ENCODE peak calls at places on chromosomes 5 and 9, in six cellular contexts. Z, P, A, W, O and L are unnamed samples.

GRCh38 chr9:124124729-124125589 is 113.4 kb downstream of the LHX2 start:
- ATAC-seq in Z (peak), P (no peak), A (no peak), W (no peak), O (no peak), L (no peak)

GRCh38 chr9:135979472-135980166 is 18.4 kb upstream of the UBAC1 start:
- ATAC-seq in Z (peak), P (no peak), A (peak), W (no peak), O (no peak), L (no peak)

GRCh38 chr5:56698463-56699381 is 116.6 kb upstream of the MAP3K1 start:
- ATAC-seq in Z (no peak), P (peak), A (no peak), W (no peak), O (peak), L (no peak)

GRCh38 chr5:147869112-147869511 is 9.4 kb upstream of the SCGB3A2 start:
- ATAC-seq in Z (no peak), P (peak), A (no peak), W (no peak), O (no peak), L (no peak)

GRCh38 chr5:3778945-3779344 is 183.3 kb downstream of the IRX1 start:
- ATAC-seq in Z (no peak), P (no peak), A (no peak), W (no peak), O (no peak), L (no peak)

GRCh38 chr9:93143830-93144530 is 9.9 kb upstream of the NINJ1 start:
- ATAC-seq in Z (peak), P (peak), A (peak), W (peak), O (peak), L (peak)

GRCh38 chr5:115452083-115452482 is 92.5 kb downstream of the FEM1C start:
- ATAC-seq in Z (no peak), P (peak), A (no peak), W (no peak), O (no peak), L (no peak)

GRCh38 chr5:67455987-67456386 is 259.4 kb upstream of the CD180 start:
- ATAC-seq in Z (no peak), P (no peak), A (no peak), W (no peak), O (no peak), L (no peak)

GRCh38 chr5:33408816-33409215 is 31.9 kb upstream of the TARS1 start:
- ATAC-seq in Z (no peak), P (no peak), A (no peak), W (no peak), O (no peak), L (peak)

GRCh38 chr9:133117271-133118178 is 3.5 kb downstream of the RALGDS start:
- ATAC-seq in Z (no peak), P (no peak), A (no peak), W (no peak), O (no peak), L (no peak)

GRCh38 chr9:133502112-133502511 is 22.6 kb downstream of the MYMK start:
- ATAC-seq in Z (no peak), P (no peak), A (no peak), W (no peak), O (no peak), L (no peak)

GRCh38 chr5:1666812-1667588 is 132.6 kb downstream of the MRPL36 start:
- ATAC-seq in Z (peak), P (peak), A (peak), W (peak), O (peak), L (peak)

GRCh38 chr5:143121135-143121474 is 282.4 kb downstream of the NR3C1 start:
- ATAC-seq in Z (no peak), P (no peak), A (no peak), W (no peak), O (no peak), L (no peak)

GRCh38 chr9:127629468-127630081 is 17.5 kb downstream of the STXBP1 start:
- ATAC-seq in Z (peak), P (peak), A (peak), W (peak), O (no peak), L (peak)

GRCh38 chr9:109883623-109884022 is 103.6 kb downstream of the PALM2AKAP2 start:
- ATAC-seq in Z (no peak), P (no peak), A (no peak), W (no peak), O (no peak), L (no peak)

GRCh38 chr9:27499481-27499880 is 24.6 kb upstream of the IFNK start:
- ATAC-seq in Z (no peak), P (no peak), A (no peak), W (no peak), O (peak), L (no peak)

GRCh38 chr5:1516615-1517601 is 6.9 kb downstream of the LPCAT1 start:
- ATAC-seq in Z (no peak), P (no peak), A (no peak), W (no peak), O (no peak), L (peak)

GRCh38 chr9:107874591-107875374 is 385.2 kb upstream of the KLF4 start:
- ATAC-seq in Z (no peak), P (no peak), A (no peak), W (no peak), O (peak), L (no peak)

GRCh38 chr9:21082671-21083070 is 4.9 kb upstream of the IFNB1 start:
- ATAC-seq in Z (no peak), P (no peak), A (no peak), W (no peak), O (no peak), L (no peak)

GRCh38 chr9:17556255-17556654 is 22.6 kb upstream of the SH3GL2 start:
- ATAC-seq in Z (no peak), P (no peak), A (no peak), W (no peak), O (no peak), L (no peak)

GRCh38 chr9:131432597-131433301 is 38.9 kb downstream of the PRRC2B start:
- ATAC-seq in Z (no peak), P (no peak), A (no peak), W (no peak), O (no peak), L (peak)

GRCh38 chr5:142881727-142882126 is 111.5 kb downstream of the ARHGAP26 start:
- ATAC-seq in Z (no peak), P (peak), A (no peak), W (no peak), O (no peak), L (no peak)

GRCh38 chr9:123941535-123942070 is 11.7 kb upstream of the DENND1A start:
- ATAC-seq in Z (no peak), P (no peak), A (no peak), W (no peak), O (no peak), L (no peak)

GRCh38 chr5:164422400-164422799 is 917.0 kb downstream of the MAT2B start:
- ATAC-seq in Z (no peak), P (peak), A (no peak), W (no peak), O (no peak), L (no peak)

GRCh38 chr9:134724231-134724911 is 82.8 kb downstream of the COL5A1 start:
- ATAC-seq in Z (no peak), P (no peak), A (no peak), W (no peak), O (no peak), L (peak)

GRCh38 chr5:71988808-71989207 is 118.5 kb upstream of the MAP1B start:
- ATAC-seq in Z (peak), P (no peak), A (no peak), W (no peak), O (no peak), L (no peak)

GRCh38 chr9:137350696-137351584 is 48.9 kb upstream of the NRARP start:
- ATAC-seq in Z (no peak), P (no peak), A (peak), W (peak), O (no peak), L (no peak)

GRCh38 chr5:136099870-136100269 is 32.8 kb upstream of the SMAD5 start:
- ATAC-seq in Z (no peak), P (no peak), A (no peak), W (no peak), O (peak), L (no peak)

GRCh38 chr5:3828761-3829160 is 233.1 kb downstream of the IRX1 start:
- ATAC-seq in Z (no peak), P (no peak), A (no peak), W (no peak), O (no peak), L (no peak)

GRCh38 chr5:138725885-138726457 is 27.3 kb upstream of the CTNNA1 start:
- ATAC-seq in Z (peak), P (peak), A (no peak), W (peak), O (peak), L (peak)

DNA sequence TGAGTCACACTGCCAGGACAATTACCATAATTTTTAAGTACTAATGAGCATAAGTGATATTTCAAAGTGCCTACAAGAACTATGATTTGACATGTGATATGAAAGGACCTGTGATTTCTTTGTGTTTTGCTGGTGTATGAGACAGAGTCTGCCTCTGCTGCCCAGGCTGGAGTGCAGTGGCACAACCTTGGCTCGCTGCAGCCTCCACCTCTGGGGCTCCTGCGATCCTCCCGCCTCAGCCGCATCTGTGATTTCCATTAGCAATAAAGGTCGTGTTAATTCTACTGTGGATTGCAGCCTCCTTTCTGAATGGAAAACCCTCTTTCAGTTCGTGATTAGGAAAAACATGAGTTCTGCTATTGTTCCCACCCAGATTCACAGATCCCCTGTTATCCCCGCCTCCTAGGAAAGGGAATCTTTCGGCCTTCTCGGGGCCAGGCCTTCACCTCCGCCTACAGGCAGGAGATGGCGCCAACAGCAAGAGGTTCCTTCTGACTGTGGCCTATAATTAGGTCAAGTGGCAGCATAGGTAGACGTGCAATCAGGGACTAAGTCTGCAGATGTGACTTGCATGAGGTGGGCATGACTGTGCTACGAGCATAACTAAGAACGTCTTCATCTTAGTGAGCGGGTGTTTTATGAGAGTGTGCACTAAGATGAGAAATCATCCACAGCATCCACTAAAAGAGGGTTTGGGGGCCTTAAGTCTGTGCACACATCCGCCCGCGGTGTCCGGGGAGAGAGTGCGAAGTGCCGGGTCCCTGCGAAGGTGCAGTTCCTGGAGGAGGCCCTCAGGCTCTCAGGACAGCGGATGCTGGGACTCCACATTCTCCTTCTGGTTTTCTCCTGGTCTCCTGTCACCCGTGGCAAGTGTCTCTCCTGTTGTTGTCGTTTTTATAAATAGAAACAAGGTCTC is 23.1 kb downstream of the TRIM7 start:
- ATAC-seq in Z (peak), P (peak), A (peak), W (peak), O (peak), L (peak)
- TF ChIP-seq POLR2AphosphoS5 in Z (no peak), P (no peak), A (no peak), W (no peak), O (no peak), L (no peak)

GRCh38 chr5:172772112-172772906 is 1.3 kb upstream of the DUSP1 start:
- ATAC-seq in Z (peak), P (peak), A (peak), W (peak), O (peak), L (peak)
- TF ChIP-seq POLR2AphosphoS5 in Z (peak), P (no peak), A (peak), W (peak), O (peak), L (peak)

GRCh38 chr5:82642313-82642712 is 364.2 kb upstream of the RPS23 start:
- ATAC-seq in Z (no peak), P (no peak), A (no peak), W (no peak), O (no peak), L (no peak)

GRCh38 chr5:82640901-82641300 is 362.7 kb upstream of the RPS23 start:
- ATAC-seq in Z (peak), P (peak), A (no peak), W (peak), O (no peak), L (no peak)

GRCh38 chr5:82639393-82640144 is 361.4 kb upstream of the RPS23 start:
- ATAC-seq in Z (no peak), P (no peak), A (no peak), W (no peak), O (no peak), L (no peak)

GRCh38 chr5:82644229-82644628 is 366.1 kb upstream of the RPS23 start:
- ATAC-seq in Z (no peak), P (no peak), A (no peak), W (no peak), O (no peak), L (no peak)

DNA sequence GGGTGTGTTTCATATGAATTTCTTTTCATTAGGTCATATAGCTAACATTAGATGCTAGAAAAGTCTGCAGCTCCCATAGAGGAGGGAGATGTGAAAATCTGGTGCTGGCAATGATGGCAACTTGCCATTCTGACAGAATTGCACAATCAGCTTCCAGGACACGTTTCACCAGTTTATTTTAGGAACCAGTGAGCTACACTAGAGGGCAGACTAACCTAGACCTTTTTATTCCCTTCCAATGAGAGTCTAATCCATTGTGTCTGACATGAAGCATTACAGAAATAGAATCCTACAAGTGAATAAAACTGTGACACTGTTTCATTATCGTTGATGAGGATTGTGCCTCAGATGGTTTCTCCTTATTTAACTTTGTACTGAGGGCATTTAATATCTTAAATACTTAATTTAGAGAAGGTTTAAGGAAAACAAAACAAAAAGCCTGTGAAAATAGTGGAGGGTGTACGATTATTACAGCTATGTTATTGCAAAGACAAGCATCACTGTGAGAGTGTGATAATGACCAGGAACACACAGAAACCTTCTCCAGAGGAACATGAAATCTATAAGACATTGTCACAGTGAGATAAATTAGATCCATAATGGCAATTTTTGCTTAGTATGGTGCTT is 363.3 kb upstream of the RPS23 start:
- ATAC-seq in Z (peak), P (peak), A (peak), W (peak), O (peak), L (peak)
- TF ChIP-seq POLR2AphosphoS5 in Z (no peak), P (no peak), A (no peak), W (peak), O (no peak), L (peak)

GRCh38 chr9:113620377-113621161 is 157.0 kb downstream of the RGS3 start:
- ATAC-seq in Z (peak), P (peak), A (peak), W (peak), O (no peak), L (peak)
- TF ChIP-seq POLR2AphosphoS5 in Z (no peak), P (no peak), A (no peak), W (peak), O (no peak), L (peak)

GRCh38 chr5:180860887-180861822 is at the start of gene ZFP62:
- ATAC-seq in Z (peak), P (peak), A (peak), W (peak), O (peak), L (peak)
- TF ChIP-seq POLR2AphosphoS5 in Z (peak), P (peak), A (peak), W (peak), O (no peak), L (peak)

DNA sequence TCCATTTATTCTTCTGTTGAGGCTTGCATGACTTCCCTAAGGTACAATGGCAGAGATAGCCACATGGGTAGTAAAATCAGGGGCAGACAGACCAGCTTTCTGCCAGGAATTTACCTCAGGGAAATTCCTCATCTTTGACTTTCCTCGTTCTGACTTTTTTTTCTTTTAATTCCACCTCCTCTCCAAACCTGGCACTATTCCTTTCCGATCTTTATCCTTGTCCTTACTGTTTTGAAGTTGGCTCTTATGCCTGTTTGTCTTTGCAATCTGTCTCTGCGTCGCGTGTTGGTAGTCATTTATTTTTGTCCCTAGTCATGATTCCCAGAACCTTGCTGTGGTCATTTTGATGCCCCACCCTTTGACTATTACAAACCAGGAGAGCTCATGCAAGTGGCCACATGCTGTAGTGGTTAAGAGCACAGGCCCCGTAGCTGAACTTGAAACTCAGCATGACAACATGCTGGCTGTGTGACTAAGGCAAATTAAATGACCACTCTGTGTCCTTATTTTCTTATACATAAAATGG is 19.0 kb downstream of the TMC1 start:
- ATAC-seq in Z (no peak), P (no peak), A (no peak), W (peak), O (no peak), L (peak)
- TF ChIP-seq POLR2AphosphoS5 in Z (no peak), P (no peak), A (no peak), W (no peak), O (no peak), L (peak)

GRCh38 chr5:14506661-14507060 is 74.9 kb upstream of the OTULINL start:
- ATAC-seq in Z (no peak), P (no peak), A (no peak), W (no peak), O (no peak), L (no peak)

GRCh38 chr5:14509556-14509955 is 72.0 kb upstream of the OTULINL start:
- ATAC-seq in Z (no peak), P (no peak), A (no peak), W (no peak), O (no peak), L (no peak)

GRCh38 chr5:14505310-14506140 is 76.1 kb upstream of the OTULINL start:
- ATAC-seq in Z (peak), P (peak), A (no peak), W (peak), O (no peak), L (no peak)

GRCh38 chr5:14508046-14508445 is 73.5 kb upstream of the OTULINL start:
- ATAC-seq in Z (no peak), P (no peak), A (no peak), W (no peak), O (no peak), L (no peak)

DNA sequence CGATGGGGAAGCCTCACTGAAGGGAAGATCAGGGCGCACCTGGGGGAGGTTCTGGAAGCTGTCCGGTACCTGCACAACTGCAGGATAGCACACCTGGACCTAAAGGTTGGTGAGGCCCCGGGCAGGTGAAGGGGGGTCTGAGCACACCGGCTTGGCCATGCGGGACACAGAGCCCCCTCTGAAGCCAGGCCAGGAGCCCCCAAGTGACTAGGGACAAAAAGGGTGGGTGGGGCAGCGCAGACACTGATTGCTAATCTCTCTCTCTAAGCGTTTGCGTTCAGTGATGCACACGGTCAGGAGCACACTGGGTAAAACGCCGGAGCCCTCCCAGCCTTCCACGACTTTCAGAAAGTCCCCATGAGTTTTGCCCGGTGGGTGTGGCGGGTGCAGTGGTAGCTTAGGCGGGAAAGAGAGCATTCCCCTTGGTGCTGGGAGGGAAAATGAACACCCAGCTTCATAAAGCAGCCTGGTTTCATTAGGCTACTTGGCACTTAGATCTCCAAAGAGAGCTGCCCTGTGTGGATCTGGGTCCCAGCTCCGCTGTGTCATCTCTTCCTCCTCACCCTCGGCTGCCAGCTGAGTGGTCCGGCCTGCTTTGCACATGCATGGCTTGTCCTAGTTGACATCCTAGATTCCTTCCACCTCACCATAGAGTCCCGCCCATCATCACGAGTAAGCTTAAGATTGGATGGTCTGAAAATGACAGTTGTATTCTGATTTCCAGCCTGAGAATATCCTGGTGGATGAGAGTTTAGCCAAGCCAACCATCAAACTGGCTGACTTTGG is 74.2 kb upstream of the OTULINL start:
- ATAC-seq in Z (no peak), P (no peak), A (peak), W (no peak), O (no peak), L (no peak)
- TF ChIP-seq POLR2AphosphoS5 in Z (no peak), P (no peak), A (peak), W (no peak), O (no peak), L (no peak)